ENCODE peak calls at places on chromosomes 16 and 17, in four cellular contexts. V is H1, M is IMR-90, D is H9. K is an unnamed sample.

GRCh38 chr16:78096386-78096785 is 3.1 kb upstream of the WWOX start:
- DNase-seq in M (peak), V (no peak), D (no peak), K (no peak)

GRCh38 chr16:22787456-22788189 is 26.3 kb upstream of the HS3ST2 start:
- DNase-seq in M (peak), D (no peak), V (no peak), K (no peak)

GRCh38 chr17:64775701-64776570 is 113.8 kb upstream of the SMURF2 start:
- DNase-seq in D (no peak), M (no peak), V (no peak), K (no peak)

GRCh38 chr16:14658063-14658462 is 25.3 kb downstream of the BFAR start:
- DNase-seq in V (no peak), M (no peak), D (no peak), K (no peak)

GRCh38 chr17:54882371-54882770 is 18.3 kb upstream of the TOM1L1 start:
- DNase-seq in M (no peak), V (no peak), D (no peak), K (no peak)

GRCh38 chr17:69567130-69567529 is 152.6 kb downstream of the MAP2K6 start:
- DNase-seq in M (peak), V (no peak), D (no peak), K (peak)

GRCh38 chr17:21209511-21210175 is 4.3 kb downstream of the TMEM11 start:
- DNase-seq in M (no peak), D (no peak), V (no peak), K (no peak)

GRCh38 chr16:83579431-83579830 is 228.3 kb upstream of the HSBP1 start:
- DNase-seq in V (no peak), D (no peak), M (no peak), K (no peak)

GRCh38 chr17:32504166-32504990 is 17.6 kb downstream of the CDK5R1 start:
- DNase-seq in M (no peak), V (no peak), D (no peak), K (peak)

GRCh38 chr17:67438669-67439068 is 61.6 kb downstream of the PITPNC1 start:
- DNase-seq in V (no peak), D (no peak), M (no peak), K (peak)

GRCh38 chr16:69316595-69317034 is 5.5 kb downstream of the VPS4A start:
- DNase-seq in M (no peak), D (no peak), V (no peak), K (no peak)

GRCh38 chr16:87303431-87303930 is 13.7 kb downstream of the C16orf95 start:
- DNase-seq in D (no peak), V (no peak), M (peak), K (no peak)

GRCh38 chr17:67211742-67212141 is 33.3 kb downstream of the HELZ start:
- DNase-seq in M (peak), V (no peak), D (no peak), K (no peak)

GRCh38 chr16:12410842-12411490 is 392.7 kb downstream of the CPPED1 start:
- DNase-seq in V (no peak), D (no peak), M (no peak), K (no peak)

GRCh38 chr16:2983706-2984136 is 3.5 kb upstream of the PKMYT1 start:
- DNase-seq in D (peak), M (peak), V (peak), K (peak)

GRCh38 chr16:81478876-81479496 is 34.4 kb downstream of the CMIP start:
- DNase-seq in V (no peak), M (no peak), D (no peak), K (no peak)

GRCh38 chr16:1065466-1066128 is 7.0 kb upstream of the SSTR5 start:
- DNase-seq in M (no peak), V (no peak), D (no peak), K (no peak)

GRCh38 chr17:21296097-21297025 is 11.8 kb downstream of the MAP2K3 start:
- DNase-seq in M (peak), D (no peak), V (no peak), K (no peak)

GRCh38 chr17:76053230-76054111 is 18.8 kb downstream of the SRP68 start:
- DNase-seq in M (peak), V (no peak), D (no peak), K (no peak)

GRCh38 chr17:35713069-35713728 is 18.2 kb upstream of the RASL10B start:
- DNase-seq in V (no peak), D (no peak), M (peak), K (peak)

GRCh38 chr17:17484451-17484899 is 7.7 kb downstream of the MED9 start:
- DNase-seq in M (peak), D (no peak), V (no peak), K (no peak)

GRCh38 chr16:2095315-2095853 is 40.3 kb downstream of the PKD1 start:
- DNase-seq in D (no peak), V (no peak), M (peak), K (no peak)

GRCh38 chr17:52606590-52606989 is 448.1 kb upstream of the CA10 start:
- DNase-seq in M (no peak), V (no peak), D (no peak), K (no peak)

GRCh38 chr17:49987681-49988441 is 7.2 kb downstream of the DLX3 start:
- DNase-seq in D (peak), V (peak), M (no peak), K (peak)

GRCh38 chr16:814974-815373 is 14.4 kb upstream of the GNG13 start:
- DNase-seq in V (no peak), M (peak), D (no peak), K (no peak)

GRCh38 chr16:75616541-75617010 is 6.5 kb downstream of the ADAT1 start:
- DNase-seq in D (no peak), V (no peak), M (no peak), K (no peak)
- H4K5ac ChIP-seq in D (no peak), V (no peak), M (no peak), K (no peak)

GRCh38 chr17:58081641-58082340 is 1.4 kb upstream of the DYNLL2 start:
- DNase-seq in M (no peak), D (peak), V (peak), K (no peak)
- H4K5ac ChIP-seq in M (no peak), D (no peak), V (peak), K (peak)

GRCh38 chr16:88416686-88417085 is 33.9 kb downstream of the ZNF469 start:
- DNase-seq in M (no peak), V (no peak), D (no peak), K (no peak)
- H4K5ac ChIP-seq in M (no peak), V (no peak), D (no peak), K (no peak)

GRCh38 chr17:27983853-27984252 is 58.6 kb upstream of the NLK start:
- DNase-seq in D (no peak), M (no peak), V (no peak), K (no peak)
- H4K5ac ChIP-seq in D (no peak), M (no peak), V (no peak), K (no peak)

GRCh38 chr16:89146211-89147005 is 25.1 kb upstream of the CDH15 start:
- DNase-seq in D (no peak), M (no peak), V (no peak), K (no peak)
- H4K5ac ChIP-seq in D (no peak), M (no peak), V (no peak), K (no peak)

GRCh38 chr17:62140376-62140775 is 75.3 kb upstream of the MED13 start:
- DNase-seq in V (no peak), M (no peak), D (peak), K (no peak)
- H4K5ac ChIP-seq in V (no peak), M (no peak), D (no peak), K (no peak)

GRCh38 chr17:39670746-39671145 is 2.5 kb downstream of the PNMT start:
- DNase-seq in M (no peak), V (no peak), D (no peak), K (no peak)

GRCh38 chr17:39671651-39672521 is 3.6 kb downstream of the PNMT start:
- DNase-seq in D (peak), M (peak), V (peak), K (peak)

GRCh38 chr17:39673335-39674081 is 5.3 kb downstream of the PNMT start:
- DNase-seq in V (no peak), M (no peak), D (no peak), K (no peak)

GRCh38 chr17:39674179-39674578 is 5.9 kb downstream of the PNMT start:
- DNase-seq in M (no peak), V (no peak), D (no peak), K (no peak)

DNA sequence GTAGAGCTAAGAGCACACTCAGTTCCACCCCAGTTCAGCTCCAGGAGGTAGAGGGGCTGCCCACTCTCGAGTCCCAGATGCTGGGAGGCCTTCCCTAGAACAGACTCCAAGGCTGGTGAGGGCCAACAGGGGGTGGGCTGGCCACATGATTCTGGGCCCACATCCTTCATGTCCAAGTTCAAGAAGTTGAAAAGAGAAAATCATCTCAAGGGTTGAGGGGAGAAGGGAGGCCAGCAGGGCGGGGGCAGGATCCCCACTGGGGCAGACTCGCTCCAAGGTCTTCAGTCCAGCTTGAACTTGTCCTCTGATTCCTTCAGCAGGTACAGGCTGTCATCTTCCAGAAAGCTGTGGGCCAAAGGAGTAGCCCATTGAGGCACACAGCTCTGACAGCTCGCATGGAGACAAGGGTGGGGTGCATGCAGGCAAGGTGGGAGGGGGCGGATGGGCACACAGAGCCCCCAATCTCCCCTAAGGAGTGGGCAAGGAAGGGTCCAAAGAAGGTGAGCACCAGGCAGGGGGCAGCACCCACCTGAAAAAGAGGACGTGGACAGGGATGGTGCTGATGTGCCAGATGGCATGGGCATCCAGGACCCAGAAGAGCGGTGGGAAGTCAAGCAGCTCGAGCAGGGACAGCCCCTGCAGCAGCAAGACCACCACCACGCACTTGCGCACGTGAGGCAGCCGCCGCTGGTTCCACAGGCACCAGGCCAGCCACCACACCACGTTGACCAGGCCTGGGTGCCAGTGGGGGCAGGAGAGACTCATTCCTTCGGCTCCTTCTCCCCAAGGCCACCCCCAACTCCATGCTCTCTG is 4.5 kb downstream of the PNMT start:
- DNase-seq in D (no peak), V (no peak), M (no peak), K (no peak)
- H4K5ac ChIP-seq in D (no peak), V (no peak), M (no peak), K (no peak)

DNA sequence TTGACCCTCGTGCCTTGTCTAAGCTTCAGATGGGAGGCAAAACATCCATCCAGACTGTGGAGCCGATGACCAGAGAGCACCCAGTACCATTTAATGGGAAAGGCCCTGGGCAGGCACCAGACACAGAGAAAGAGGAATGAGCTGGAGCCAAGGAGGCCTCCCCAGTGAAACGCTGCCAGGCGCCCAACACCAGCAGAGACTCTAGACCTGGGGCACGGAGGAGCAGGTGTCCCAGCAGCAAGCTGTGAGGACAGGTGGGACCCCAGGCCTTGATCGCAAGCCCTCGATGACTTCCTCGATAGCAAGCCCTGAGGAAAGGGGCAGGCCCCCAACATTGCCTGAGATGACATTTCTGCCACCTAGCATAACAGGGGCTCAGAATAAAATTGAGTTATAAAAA is 62.2 kb upstream of the SIAH1 start:
- DNase-seq in M (no peak), D (no peak), V (no peak), K (no peak)
- H4K5ac ChIP-seq in M (no peak), D (no peak), V (no peak), K (no peak)

K was measured in mesendoderm.